ENCODE peak calls at places on chromosomes 2 and 18, in six cellular contexts. C is endothelial cell, F is IMR-90, O is WERI-Rb-1, I is astrocyte, A is GM20000. M is an unnamed sample.
A peak's percentile ranks its signal among the peaks of the same experiment; 100 is the strongest.

GRCh38 chr2:52253605-52254004 is 1221.7 kb upstream of the NRXN1 start:
- DNase-seq in C (no peak), F (peak; percentile 4), O (no peak), A (no peak), I (no peak), M (no peak)

GRCh38 chr2:84077504-84077903 is 381.6 kb downstream of the SUCLG1 start:
- DNase-seq in C (peak; percentile 41), I (no peak), F (no peak), A (peak; percentile 4), O (peak; percentile 36), M (no peak)

GRCh38 chr2:204207851-204208250 is 271.3 kb downstream of the ICOS start:
- DNase-seq in O (no peak), C (no peak), A (no peak), I (no peak), F (no peak), M (no peak)

GRCh38 chr2:239163306-239164070 is 237.3 kb downstream of the HDAC4 start:
- DNase-seq in I (no peak), O (no peak), A (no peak), C (no peak), F (no peak), M (no peak)

GRCh38 chr18:34493566-34494358 is 216.3 kb upstream of the DTNA start:
- DNase-seq in I (peak; percentile 13), C (peak; percentile 44), O (peak; percentile 38), A (peak; percentile 66), F (no peak), M (no peak)

GRCh38 chr18:10080372-10080771 is 166.6 kb downstream of the VAPA start:
- DNase-seq in I (no peak), A (no peak), C (no peak), F (no peak), O (no peak), M (no peak)

GRCh38 chr18:5415035-5415434 is 119.5 kb upstream of the ZBTB14 start:
- DNase-seq in A (no peak), I (no peak), C (no peak), O (no peak), F (no peak), M (no peak)

GRCh38 chr18:49052891-49053644 is 102.3 kb upstream of the SMAD7 start:
- DNase-seq in A (no peak), O (no peak), I (peak; percentile 99), C (no peak), F (peak; percentile 97), M (no peak)

GRCh38 chr2:177873915-177874314 is 198.7 kb downstream of the PDE11A start:
- DNase-seq in I (no peak), C (no peak), O (no peak), F (no peak), A (no peak), M (no peak)

GRCh38 chr2:10906926-10907479 is 4.7 kb upstream of the KCNF1 start:
- DNase-seq in I (no peak), C (no peak), F (no peak), A (no peak), O (no peak), M (no peak)

GRCh38 chr18:69878534-69878933 is 69.1 kb downstream of the CD226 start:
- DNase-seq in A (no peak), F (no peak), I (no peak), C (no peak), O (no peak), M (no peak)
- TF ChIP-seq CTCF in A (no peak), F (no peak), I (no peak), C (no peak), O (no peak), M (no peak)

GRCh38 chr2:29053680-29054400 is 20.5 kb downstream of the PCARE start:
- DNase-seq in O (no peak), A (no peak), C (no peak), F (no peak), I (no peak), M (no peak)
- TF ChIP-seq CTCF in O (peak; percentile 52), A (no peak), C (no peak), F (no peak), I (no peak), M (no peak)

GRCh38 chr2:36889782-36890181 is 76.6 kb downstream of the STRN start:
- DNase-seq in C (no peak), F (peak; percentile 99), I (peak; percentile 96), O (no peak), A (no peak), M (no peak)
- TF ChIP-seq CTCF in C (no peak), F (no peak), I (no peak), O (no peak), A (no peak), M (no peak)

GRCh38 chr18:51668632-51669031 is 471.2 kb upstream of the MEX3C start:
- DNase-seq in F (no peak), C (no peak), I (no peak), A (no peak), O (peak; percentile 65), M (no peak)
- TF ChIP-seq CTCF in F (no peak), C (no peak), I (no peak), A (no peak), O (no peak), M (no peak)

DNA sequence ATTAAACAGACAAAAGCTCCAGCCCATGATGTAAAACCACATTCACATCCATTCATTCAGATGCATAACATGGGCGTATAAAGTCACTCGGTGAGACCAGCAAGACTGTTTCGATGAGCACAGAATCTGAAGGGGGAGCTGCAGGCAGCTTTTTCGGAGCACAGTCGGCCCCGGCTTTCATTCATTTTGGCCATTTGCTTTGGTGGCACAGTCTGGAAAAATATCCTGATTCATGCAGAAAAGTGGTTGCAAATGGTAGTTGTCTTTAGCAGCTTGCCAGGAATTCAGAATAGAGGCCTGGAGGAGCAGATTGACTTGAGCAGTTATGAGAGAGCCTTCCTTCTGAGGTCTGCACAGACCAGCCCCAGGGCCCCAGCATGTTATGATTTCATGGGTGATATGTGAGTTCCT is 11.2 kb downstream of the ARID5A start:
- DNase-seq in A (no peak), C (no peak), O (no peak), F (peak; percentile 58), I (peak; percentile 57), M (no peak)
- TF ChIP-seq CTCF in A (no peak), C (no peak), O (no peak), F (no peak), I (no peak), M (no peak)

DNA sequence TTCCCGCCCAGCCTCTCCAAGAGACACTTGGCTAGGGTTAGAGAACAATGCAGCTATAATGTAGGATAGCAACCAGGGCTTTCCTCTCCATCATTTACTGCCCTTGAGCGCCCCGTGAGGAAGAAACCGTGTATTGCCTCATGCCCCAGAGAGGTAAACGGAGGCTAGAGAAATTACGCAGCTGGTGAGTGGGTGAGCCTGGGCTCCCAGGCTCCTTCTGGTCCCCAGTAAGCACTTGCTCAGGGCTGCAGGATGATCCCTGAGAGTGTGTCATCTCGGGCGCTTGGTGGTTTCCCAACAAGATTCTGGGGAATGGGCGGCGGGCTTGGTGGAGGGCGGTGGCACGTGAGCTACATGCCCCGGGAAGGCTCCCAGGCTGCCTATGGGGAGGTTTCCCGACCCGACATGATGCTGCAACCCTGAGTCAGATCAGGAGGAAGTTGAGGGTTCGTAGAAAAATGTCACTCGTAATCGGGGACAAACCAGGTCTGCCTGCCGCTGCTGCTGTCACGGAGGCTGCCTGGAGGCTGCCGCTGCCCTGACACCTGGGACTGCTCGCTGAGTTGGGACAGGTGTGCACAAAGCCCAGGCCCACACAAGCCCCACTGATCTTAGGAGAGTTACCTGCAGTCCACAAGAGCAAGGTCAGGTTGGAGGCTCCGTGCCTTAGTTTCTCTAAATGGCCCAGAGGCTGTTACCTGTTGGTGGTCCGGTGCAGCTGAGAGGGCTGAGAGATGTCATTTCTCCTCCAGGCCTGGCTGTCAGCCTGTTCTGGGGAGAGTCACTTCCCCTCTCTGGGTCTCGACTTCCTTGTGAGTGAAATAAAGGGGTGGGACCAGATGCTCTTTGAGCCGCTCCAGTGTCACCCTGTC is at the start of gene GPR55:
- DNase-seq in F (no peak), C (peak; percentile 44), I (no peak), O (peak; percentile 45), A (peak; percentile 74), M (peak; percentile 18)
- TF ChIP-seq CTCF in F (peak; percentile 5), C (peak; percentile 52), I (no peak), O (peak; percentile 69), A (peak; percentile 85), M (no peak)

GRCh38 chr2:12987246-12987645 is 270.5 kb downstream of the TRIB2 start:
- DNase-seq in A (no peak), I (no peak), O (no peak), C (no peak), F (no peak), M (no peak)

GRCh38 chr2:12988279-12988678 is 271.5 kb downstream of the TRIB2 start:
- DNase-seq in O (no peak), I (no peak), F (no peak), A (no peak), C (no peak), M (no peak)

GRCh38 chr2:12990523-12990922 is 273.8 kb downstream of the TRIB2 start:
- DNase-seq in C (no peak), O (no peak), F (no peak), I (no peak), A (no peak), M (no peak)
- TF ChIP-seq CTCF in C (peak; percentile 24), O (no peak), F (peak; percentile 31), I (peak; percentile 16), A (no peak), M (no peak)

GRCh38 chr18:1806884-1807615 is 764.3 kb downstream of the METTL4 start:
- DNase-seq in I (no peak), O (no peak), C (no peak), A (no peak), F (no peak), M (no peak)
- TF ChIP-seq CTCF in I (no peak), O (peak; percentile 17), C (no peak), A (no peak), F (no peak), M (no peak)

GRCh38 chr2:202870431-202871160 is 970 bp downstream of the ICA1L start:
- DNase-seq in F (peak; percentile 36), O (peak; percentile 85), A (peak; percentile 83), C (peak; percentile 66), I (peak; percentile 33), M (peak; percentile 53)

DNA sequence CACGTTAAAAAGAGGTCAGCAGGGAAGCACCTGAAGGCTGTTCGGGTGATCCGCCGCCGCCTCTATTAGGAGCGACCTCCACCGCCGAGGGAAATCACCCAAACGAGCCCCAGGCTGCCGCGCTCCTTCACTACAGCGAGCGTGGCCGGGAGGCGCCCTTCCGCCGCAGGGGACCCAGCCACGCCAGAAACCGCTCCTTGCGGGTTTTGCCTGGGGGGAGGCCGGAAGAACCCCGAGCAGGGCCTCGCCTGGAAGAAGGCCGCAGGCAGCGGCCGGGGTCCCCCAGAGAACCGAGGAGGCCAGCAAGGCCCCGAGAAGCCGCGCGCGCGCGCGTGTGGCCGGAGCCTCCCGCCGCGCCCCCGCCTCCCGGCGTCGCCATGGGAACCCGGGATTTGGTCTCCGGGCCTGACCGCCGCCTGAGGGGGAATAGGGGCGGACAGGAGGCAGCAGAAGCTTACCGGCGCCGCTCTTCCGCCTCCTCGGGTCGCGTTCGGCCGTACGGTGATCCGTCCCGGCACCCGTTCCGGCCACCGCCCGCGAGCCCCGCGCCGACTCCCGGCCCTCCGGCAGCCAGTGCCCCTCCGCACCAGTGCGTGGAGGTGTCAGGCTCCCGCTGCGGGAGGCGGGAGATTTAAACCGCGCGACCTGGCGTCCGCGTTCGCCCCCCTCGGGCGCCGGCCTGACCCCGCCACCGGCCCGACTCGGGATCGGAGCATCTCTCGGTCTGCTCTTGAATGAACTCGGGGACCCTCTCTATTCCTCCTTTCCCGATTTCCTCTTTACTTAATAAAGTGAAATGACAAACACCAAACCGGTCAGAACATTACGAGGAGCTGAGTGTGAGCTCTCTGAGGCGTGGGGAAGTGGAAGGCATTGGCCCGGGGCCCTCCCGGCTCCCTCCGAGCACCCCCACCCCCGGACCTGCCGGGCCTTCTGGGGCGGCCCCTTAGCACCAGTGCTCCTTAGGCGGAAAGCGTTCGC is at the start of gene ICA1L:
- DNase-seq in I (peak; percentile 41), F (peak; percentile 49), C (peak; percentile 71), O (peak; percentile 88), A (peak; percentile 84), M (peak; percentile 60)
- TF ChIP-seq CTCF in I (no peak), F (peak; percentile 8), C (no peak), O (no peak), A (no peak), M (no peak)